ENCODE peak calls at places on chromosome 22, in five cellular contexts. S, R, M, B and D are unnamed samples.

GRCh38 chr22:20422965-20423635 is 14.5 kb downstream of the SCARF2 start:
- DNase-seq in S (peak; percentile 89), R (no peak), M (no peak), B (no peak), D (peak; percentile 78)

GRCh38 chr22:50691521-50691920 is 18.9 kb downstream of the SHANK3 start:
- DNase-seq in S (no peak), R (no peak), M (no peak), B (peak; percentile 40), D (peak; percentile 48)

GRCh38 chr22:46064236-46064965 is 85.9 kb upstream of the PPARA start:
- DNase-seq in S (peak; percentile 64), R (peak; percentile 27), M (no peak), B (no peak), D (peak; percentile 62)

GRCh38 chr22:40116496-40117200 is 61.1 kb upstream of the TNRC6B start:
- DNase-seq in S (no peak), R (no peak), M (no peak), B (no peak), D (no peak)

GRCh38 chr22:47129902-47130301 is 367.5 kb downstream of the TBC1D22A start:
- DNase-seq in S (peak; percentile 34), R (peak; percentile 34), M (no peak), B (no peak), D (no peak)

GRCh38 chr22:20641919-20642579 is 131.9 kb upstream of the SERPIND1 start:
- DNase-seq in S (no peak), R (no peak), M (no peak), B (no peak), D (no peak)

GRCh38 chr22:20131856-20132685 is 467 bp downstream of the ZDHHC8 start:
- DNase-seq in S (no peak), R (no peak), M (no peak), B (no peak), D (no peak)

GRCh38 chr22:40177738-40178416 is at the start of gene TNRC6B:
- DNase-seq in S (no peak), R (peak; percentile 99), M (peak; percentile 95), B (peak; percentile 95), D (peak; percentile 71)

GRCh38 chr22:41576877-41577276 is 12.8 kb downstream of the PMM1 start:
- DNase-seq in S (peak; percentile 75), R (peak; percentile 49), M (no peak), B (peak; percentile 41), D (no peak)

GRCh38 chr22:44338906-44339305 is 26.2 kb upstream of the SHISAL1 start:
- DNase-seq in S (no peak), R (no peak), M (no peak), B (no peak), D (no peak)

GRCh38 chr22:44147821-44148574 is 32.7 kb upstream of the PARVG start:
- DNase-seq in S (no peak), R (peak; percentile 12), M (no peak), B (peak; percentile 18), D (no peak)

GRCh38 chr22:31870890-31871289 is 73.4 kb upstream of the YWHAH start:
- DNase-seq in S (no peak), R (peak; percentile 68), M (peak; percentile 69), B (peak; percentile 93), D (no peak)

GRCh38 chr22:33635766-33636165 is 284.5 kb downstream of the LARGE1 start:
- DNase-seq in S (no peak), R (no peak), M (no peak), B (no peak), D (no peak)

GRCh38 chr22:30876925-30877553 is 91.5 kb downstream of the MORC2 start:
- DNase-seq in S (peak; percentile 58), R (no peak), M (no peak), B (no peak), D (no peak)

GRCh38 chr22:46007848-46008261 is 30.9 kb upstream of the WNT7B start:
- DNase-seq in S (peak; percentile 89), R (peak; percentile 97), M (peak; percentile 72), B (peak; percentile 62), D (peak; percentile 88)

GRCh38 chr22:28112548-28113043 is 193.5 kb upstream of the PITPNB start:
- DNase-seq in S (no peak), R (peak; percentile 39), M (no peak), B (peak; percentile 45), D (no peak)

GRCh38 chr22:30430933-30431332 is 5.4 kb downstream of the MTFP1 start:
- DNase-seq in S (no peak), R (no peak), M (no peak), B (no peak), D (no peak)

GRCh38 chr22:23520875-23521441 is 59.1 kb downstream of the IGLL1 start:
- DNase-seq in S (peak; percentile 66), R (no peak), M (no peak), B (peak; percentile 17), D (peak; percentile 74)

GRCh38 chr22:36211237-36211881 is 9.8 kb upstream of the APOL4 start:
- DNase-seq in S (no peak), R (peak; percentile 60), M (peak; percentile 18), B (peak; percentile 53), D (no peak)

GRCh38 chr22:28231423-28231822 is 312.4 kb upstream of the PITPNB start:
- DNase-seq in S (no peak), R (no peak), M (peak; percentile 67), B (peak; percentile 39), D (no peak)

GRCh38 chr22:42313204-42313603 is 42.8 kb upstream of the TCF20 start:
- DNase-seq in S (no peak), R (no peak), M (no peak), B (no peak), D (no peak)

GRCh38 chr22:38766076-38766777 is 10.4 kb upstream of the SUN2 start:
- DNase-seq in S (peak; percentile 78), R (peak; percentile 64), M (no peak), B (peak; percentile 42), D (no peak)

GRCh38 chr22:20576445-20576816 is 69.0 kb downstream of the MED15 start:
- DNase-seq in S (no peak), R (no peak), M (no peak), B (no peak), D (no peak)

GRCh38 chr22:30159561-30160353 is 79.5 kb downstream of the HORMAD2 start:
- DNase-seq in S (no peak), R (peak; percentile 44), M (no peak), B (peak; percentile 75), D (no peak)

GRCh38 chr22:28115426-28115825 is 196.4 kb upstream of the PITPNB start:
- DNase-seq in S (no peak), R (no peak), M (no peak), B (no peak), D (no peak)

GRCh38 chr22:20025401-20026203 is 4.7 kb downstream of the TANGO2 start:
- DNase-seq in S (peak; percentile 25), R (no peak), M (no peak), B (no peak), D (no peak)

GRCh38 chr22:46795140-46795539 is 32.7 kb downstream of the TBC1D22A start:
- DNase-seq in S (no peak), R (no peak), M (no peak), B (no peak), D (no peak)

GRCh38 chr22:23220485-23221350 is 40.4 kb downstream of the BCR start:
- DNase-seq in S (no peak), R (no peak), M (no peak), B (no peak), D (no peak)

GRCh38 chr22:22798232-22798616 is 89.4 kb upstream of the IGLL5 start:
- DNase-seq in S (no peak), R (no peak), M (no peak), B (no peak), D (no peak)

GRCh38 chr22:20436309-20437252 is 1.0 kb downstream of the SCARF2 start:
- DNase-seq in S (peak; percentile 72), R (no peak), M (no peak), B (no peak), D (peak; percentile 68)

GRCh38 chr22:45482169-45482568 is 20.5 kb upstream of the FBLN1 start:
- DNase-seq in S (no peak), R (no peak), M (no peak), B (no peak), D (peak; percentile 7)

GRCh38 chr22:27094633-27095308 is 437.4 kb downstream of the MIAT start:
- DNase-seq in S (peak; percentile 71), R (no peak), M (no peak), B (no peak), D (no peak)

GRCh38 chr22:31897842-31898241 is 46.5 kb upstream of the YWHAH start:
- DNase-seq in S (no peak), R (no peak), M (no peak), B (no peak), D (no peak)

GRCh38 chr22:45462034-45462655 is 40.5 kb upstream of the FBLN1 start:
- DNase-seq in S (no peak), R (no peak), M (no peak), B (no peak), D (no peak)

GRCh38 chr22:44828193-44828592 is 75.8 kb downstream of the ARHGAP8 start:
- DNase-seq in S (no peak), R (no peak), M (no peak), B (no peak), D (no peak)

GRCh38 chr22:37519268-37520195 is at the start of gene CARD10:
- DNase-seq in S (no peak), R (no peak), M (no peak), B (no peak), D (no peak)